ENCODE peak calls at places on chromosomes 5 and 9, in four cellular contexts. One of them, this sample, is unnamed.

GRCh38 chr5:126594077-126594476 is 942 bp downstream of the ALDH7A1 start:
- DNase-seq in cardiac fibroblast: peak; percentile 24
- DNase-seq in heart right ventricle: no peak
- DNase-seq in retinal pigment epithelial cell: no peak
- DNase-seq in this sample: no peak

GRCh38 chr5:135069016-135069770 is 35.2 kb upstream of the PITX1 start:
- DNase-seq in retinal pigment epithelial cell: peak; percentile 10
- DNase-seq in heart right ventricle: no peak
- DNase-seq in cardiac fibroblast: no peak
- DNase-seq in this sample: no peak

GRCh38 chr9:2837915-2838314 is 6.0 kb downstream of the PUM3 start:
- DNase-seq in heart right ventricle: no peak
- DNase-seq in retinal pigment epithelial cell: no peak
- DNase-seq in cardiac fibroblast: peak; percentile 47
- DNase-seq in this sample: no peak

GRCh38 chr5:140220698-140221064 is 45.7 kb downstream of the CYSTM1 start:
- DNase-seq in cardiac fibroblast: peak; percentile 34
- DNase-seq in retinal pigment epithelial cell: no peak
- DNase-seq in heart right ventricle: no peak
- DNase-seq in this sample: no peak

GRCh38 chr5:67493676-67494075 is 297.1 kb upstream of the CD180 start:
- DNase-seq in heart right ventricle: peak; percentile 44
- DNase-seq in cardiac fibroblast: peak; percentile 45
- DNase-seq in retinal pigment epithelial cell: no peak
- DNase-seq in this sample: no peak

GRCh38 chr9:91896513-91897121 is 53.4 kb downstream of the ROR2 start:
- DNase-seq in heart right ventricle: peak; percentile 12
- DNase-seq in cardiac fibroblast: peak; percentile 5
- DNase-seq in retinal pigment epithelial cell: peak; percentile 77
- DNase-seq in this sample: peak; percentile 51

GRCh38 chr5:98638701-98639100 is 134.8 kb upstream of the RGMB start:
- DNase-seq in retinal pigment epithelial cell: no peak
- DNase-seq in cardiac fibroblast: peak; percentile 39
- DNase-seq in heart right ventricle: no peak
- DNase-seq in this sample: peak; percentile 50

GRCh38 chr9:131695366-131696162 is 44.3 kb downstream of the RAPGEF1 start:
- DNase-seq in retinal pigment epithelial cell: no peak
- DNase-seq in cardiac fibroblast: no peak
- DNase-seq in heart right ventricle: no peak
- DNase-seq in this sample: no peak

GRCh38 chr9:135131488-135131887 is 44.0 kb downstream of the OLFM1 start:
- DNase-seq in heart right ventricle: no peak
- DNase-seq in retinal pigment epithelial cell: no peak
- DNase-seq in cardiac fibroblast: no peak
- DNase-seq in this sample: no peak

GRCh38 chr5:40432836-40433235 is 246.9 kb upstream of the PTGER4 start:
- DNase-seq in heart right ventricle: no peak
- DNase-seq in retinal pigment epithelial cell: no peak
- DNase-seq in cardiac fibroblast: no peak
- DNase-seq in this sample: no peak

GRCh38 chr5:149172261-149172660 is 31.0 kb downstream of the ABLIM3 start:
- DNase-seq in retinal pigment epithelial cell: no peak
- DNase-seq in cardiac fibroblast: peak; percentile 94
- DNase-seq in heart right ventricle: no peak
- DNase-seq in this sample: no peak

GRCh38 chr9:114278881-114279570 is 43.9 kb upstream of the ORM1 start:
- DNase-seq in cardiac fibroblast: peak; percentile 74
- DNase-seq in heart right ventricle: no peak
- DNase-seq in retinal pigment epithelial cell: peak; percentile 73
- DNase-seq in this sample: no peak

GRCh38 chr9:89518466-89519392 is 20.8 kb upstream of the SEMA4D start:
- DNase-seq in cardiac fibroblast: no peak
- DNase-seq in heart right ventricle: no peak
- DNase-seq in retinal pigment epithelial cell: no peak
- DNase-seq in this sample: no peak

GRCh38 chr5:106380736-106381135 is 1290.0 kb downstream of the EFNA5 start:
- DNase-seq in heart right ventricle: no peak
- DNase-seq in retinal pigment epithelial cell: no peak
- DNase-seq in cardiac fibroblast: peak; percentile 83
- DNase-seq in this sample: no peak

GRCh38 chr5:124885490-124885889 is 139.1 kb upstream of the ZNF608 start:
- DNase-seq in retinal pigment epithelial cell: no peak
- DNase-seq in cardiac fibroblast: no peak
- DNase-seq in heart right ventricle: no peak
- DNase-seq in this sample: no peak

GRCh38 chr9:137520614-137521404 is 29.4 kb downstream of the PNPLA7 start:
- DNase-seq in heart right ventricle: no peak
- DNase-seq in retinal pigment epithelial cell: no peak
- DNase-seq in cardiac fibroblast: no peak
- DNase-seq in this sample: no peak

GRCh38 chr5:37198066-37198465 is 51.1 kb downstream of the CPLANE1 start:
- DNase-seq in heart right ventricle: no peak
- DNase-seq in cardiac fibroblast: no peak
- DNase-seq in retinal pigment epithelial cell: no peak
- DNase-seq in this sample: no peak

GRCh38 chr5:169146158-169146557 is 154.8 kb downstream of the SLIT3 start:
- DNase-seq in cardiac fibroblast: peak; percentile 8
- DNase-seq in retinal pigment epithelial cell: no peak
- DNase-seq in heart right ventricle: no peak
- DNase-seq in this sample: no peak

GRCh38 chr9:87324613-87325194 is 173.0 kb upstream of the DAPK1 start:
- DNase-seq in heart right ventricle: peak; percentile 18
- DNase-seq in retinal pigment epithelial cell: no peak
- DNase-seq in cardiac fibroblast: peak; percentile 79
- DNase-seq in this sample: peak; percentile 31

GRCh38 chr9:95333426-95333825 is 15.9 kb upstream of the FANCC start:
- DNase-seq in cardiac fibroblast: no peak
- DNase-seq in heart right ventricle: no peak
- DNase-seq in retinal pigment epithelial cell: no peak
- DNase-seq in this sample: no peak

GRCh38 chr5:167877924-167878323 is 413.5 kb upstream of the WWC1 start:
- DNase-seq in heart right ventricle: no peak
- DNase-seq in cardiac fibroblast: no peak
- DNase-seq in retinal pigment epithelial cell: no peak
- DNase-seq in this sample: no peak

GRCh38 chr9:16266648-16267276 is 603.7 kb downstream of the BNC2 start:
- DNase-seq in heart right ventricle: no peak
- DNase-seq in retinal pigment epithelial cell: no peak
- DNase-seq in cardiac fibroblast: peak; percentile 38
- DNase-seq in this sample: no peak

GRCh38 chr5:73121109-73121443 is 701 bp downstream of the TMEM171 start:
- DNase-seq in cardiac fibroblast: no peak
- DNase-seq in retinal pigment epithelial cell: no peak
- DNase-seq in heart right ventricle: no peak
- DNase-seq in this sample: no peak

GRCh38 chr5:141186897-141187512 is at the start of gene PCDHB9:
- DNase-seq in retinal pigment epithelial cell: no peak
- DNase-seq in cardiac fibroblast: peak; percentile 18
- DNase-seq in heart right ventricle: no peak
- DNase-seq in this sample: no peak

GRCh38 chr9:132090771-132091170 is 11.1 kb upstream of the MED27 start:
- DNase-seq in retinal pigment epithelial cell: no peak
- DNase-seq in heart right ventricle: no peak
- DNase-seq in cardiac fibroblast: peak; percentile 87
- DNase-seq in this sample: no peak

GRCh38 chr9:124813496-124814177 is 36.7 kb downstream of the OLFML2A start:
- DNase-seq in retinal pigment epithelial cell: no peak
- DNase-seq in cardiac fibroblast: no peak
- DNase-seq in heart right ventricle: no peak
- DNase-seq in this sample: no peak

GRCh38 chr5:75167345-75167744 is 69.3 kb downstream of the ANKRD31 start:
- DNase-seq in heart right ventricle: no peak
- DNase-seq in retinal pigment epithelial cell: no peak
- DNase-seq in cardiac fibroblast: peak; percentile 10
- DNase-seq in this sample: no peak

GRCh38 chr5:138488481-138488945 is 23.2 kb downstream of the EGR1 start:
- DNase-seq in heart right ventricle: no peak
- DNase-seq in retinal pigment epithelial cell: no peak
- DNase-seq in cardiac fibroblast: peak; percentile 47
- DNase-seq in this sample: no peak

GRCh38 chr9:127384016-127384730 is 12.8 kb upstream of the SLC2A8 start:
- DNase-seq in heart right ventricle: no peak
- DNase-seq in cardiac fibroblast: no peak
- DNase-seq in retinal pigment epithelial cell: no peak
- DNase-seq in this sample: no peak

GRCh38 chr5:178114325-178115135 is 1.2 kb downstream of the N4BP3 start:
- DNase-seq in cardiac fibroblast: no peak
- DNase-seq in retinal pigment epithelial cell: no peak
- DNase-seq in heart right ventricle: no peak
- DNase-seq in this sample: no peak

GRCh38 chr9:71210326-71210725 is 88.9 kb upstream of the TRPM3 start:
- DNase-seq in retinal pigment epithelial cell: no peak
- DNase-seq in cardiac fibroblast: no peak
- DNase-seq in heart right ventricle: no peak
- DNase-seq in this sample: no peak

GRCh38 chr5:173293817-173294672 is 34.2 kb downstream of the STC2 start:
- DNase-seq in heart right ventricle: peak; percentile 70
- DNase-seq in cardiac fibroblast: peak; percentile 82
- DNase-seq in retinal pigment epithelial cell: peak; percentile 38
- DNase-seq in this sample: no peak

GRCh38 chr5:154397652-154398406 is 48.0 kb upstream of the SAP30L start:
- DNase-seq in heart right ventricle: peak; percentile 31
- DNase-seq in cardiac fibroblast: no peak
- DNase-seq in retinal pigment epithelial cell: no peak
- DNase-seq in this sample: no peak

DNA sequence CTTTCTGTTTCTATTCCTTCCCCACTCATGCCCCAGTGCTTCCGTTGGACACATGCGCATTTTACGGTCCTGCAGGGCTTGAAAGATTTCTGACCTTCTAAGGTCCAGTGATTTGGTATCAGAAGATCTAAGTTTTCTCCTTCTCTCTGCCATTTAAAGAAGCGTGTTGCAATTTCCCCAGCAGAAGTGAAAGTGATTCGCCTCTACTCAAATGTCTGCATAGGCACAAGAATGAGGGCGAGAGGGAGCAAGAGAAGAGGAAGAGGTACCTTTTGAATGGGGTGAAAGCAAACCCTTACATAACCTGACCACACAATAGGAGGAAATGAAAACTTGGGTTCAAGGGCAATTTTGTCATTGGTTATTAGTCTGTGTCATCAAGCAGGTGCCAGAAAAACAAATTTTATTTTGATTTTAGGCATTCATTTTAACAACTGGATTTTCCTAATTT is 31.7 kb upstream of the NR3C1 start:
- DNase-seq in retinal pigment epithelial cell: no peak
- DNase-seq in heart right ventricle: peak; percentile 22
- DNase-seq in cardiac fibroblast: peak; percentile 38
- DNase-seq in this sample: peak; percentile 48
- H3K4me3 ChIP-seq in retinal pigment epithelial cell: no peak overlapping the region
- H3K4me3 ChIP-seq in heart right ventricle: peak overlapping the region; percentile 28
- H3K4me3 ChIP-seq in cardiac fibroblast: peak overlapping the region; percentile 9
- H3K4me3 ChIP-seq in this sample: peak overlapping the region; percentile 34

GRCh38 chr9:316382-316965 is 101.8 kb downstream of the DOCK8 start:
- DNase-seq in heart right ventricle: no peak
- DNase-seq in retinal pigment epithelial cell: no peak
- DNase-seq in cardiac fibroblast: no peak
- DNase-seq in this sample: no peak
- TF ChIP-seq CTCF in heart right ventricle: no peak
- TF ChIP-seq CTCF in retinal pigment epithelial cell: peak; percentile 28
- TF ChIP-seq CTCF in cardiac fibroblast: no peak
- TF ChIP-seq CTCF in this sample: peak; percentile 47

GRCh38 chr5:172187118-172188032 is 649 bp downstream of the STK10 start:
- DNase-seq in retinal pigment epithelial cell: no peak
- DNase-seq in heart right ventricle: peak; percentile 70
- DNase-seq in cardiac fibroblast: peak; percentile 80
- DNase-seq in this sample: no peak
- H3K4me3 ChIP-seq in retinal pigment epithelial cell: peak overlapping the region; percentile 87
- H3K4me3 ChIP-seq in heart right ventricle: peak overlapping the region; percentile 97
- H3K4me3 ChIP-seq in cardiac fibroblast: peak overlapping the region; percentile 97
- H3K4me3 ChIP-seq in this sample: peak overlapping the region; percentile 97

GRCh38 chr9:121123816-121124536 is 49.2 kb downstream of the CNTRL start:
- DNase-seq in heart right ventricle: no peak
- DNase-seq in retinal pigment epithelial cell: no peak
- DNase-seq in cardiac fibroblast: peak; percentile 2
- DNase-seq in this sample: no peak

GRCh38 chr9:121118266-121118665 is 43.5 kb downstream of the CNTRL start:
- DNase-seq in heart right ventricle: no peak
- DNase-seq in retinal pigment epithelial cell: no peak
- DNase-seq in cardiac fibroblast: no peak
- DNase-seq in this sample: no peak

GRCh38 chr9:121120386-121120785 is 45.6 kb downstream of the CNTRL start:
- DNase-seq in cardiac fibroblast: no peak
- DNase-seq in retinal pigment epithelial cell: no peak
- DNase-seq in heart right ventricle: no peak
- DNase-seq in this sample: no peak

GRCh38 chr9:121122450-121123032 is 47.8 kb downstream of the CNTRL start:
- DNase-seq in cardiac fibroblast: peak; percentile 25
- DNase-seq in retinal pigment epithelial cell: no peak
- DNase-seq in heart right ventricle: no peak
- DNase-seq in this sample: no peak

DNA sequence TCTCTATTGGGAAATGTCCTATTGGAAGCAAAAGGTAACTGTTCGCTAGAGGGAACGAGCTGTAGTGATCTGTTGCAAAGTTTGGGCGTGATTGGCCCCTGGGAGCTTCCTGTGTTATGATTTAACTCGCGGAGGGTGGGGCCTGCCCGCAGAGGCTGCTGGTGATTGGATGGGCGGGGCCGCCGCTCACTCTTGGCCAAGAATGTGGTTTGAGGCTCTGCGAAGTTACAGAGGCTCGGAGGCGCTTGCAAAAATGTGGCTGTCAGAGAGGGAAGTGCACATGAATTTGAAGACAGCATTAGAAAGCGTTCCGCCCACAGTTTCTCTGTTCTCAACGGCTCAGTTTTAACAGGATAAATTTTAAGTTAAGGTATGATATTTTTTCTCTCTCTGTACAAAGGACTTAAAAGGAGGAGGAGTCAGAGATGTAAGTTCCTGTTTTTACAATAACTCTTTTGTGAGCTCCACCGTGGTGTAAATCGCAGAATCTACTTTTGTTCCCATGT is 46.9 kb downstream of the CNTRL start:
- DNase-seq in cardiac fibroblast: peak; percentile 97
- DNase-seq in heart right ventricle: peak; percentile 98
- DNase-seq in retinal pigment epithelial cell: peak; percentile 85
- DNase-seq in this sample: peak; percentile 73
- TF ChIP-seq CTCF in cardiac fibroblast: peak; percentile 37
- TF ChIP-seq CTCF in heart right ventricle: peak; percentile 50
- TF ChIP-seq CTCF in retinal pigment epithelial cell: peak; percentile 33
- TF ChIP-seq CTCF in this sample: peak; percentile 17